ENCODE peak calls at places on chromosomes 6 and 20, in six cellular contexts. B is K562, E is A549, T is uterus, F is tibial nerve, M is Peyer's patch. V is an unnamed sample.

GRCh38 chr6:4662886-4663285 is 113.3 kb upstream of the CDYL start:
- DNase-seq in T (no peak), B (no peak), E (no peak), F (no peak), M (no peak), V (no peak)

GRCh38 chr20:43716123-43716522 is 10.7 kb downstream of the GTSF1L start:
- DNase-seq in T (no peak), B (no peak), E (no peak), M (no peak), F (no peak), V (no peak)

GRCh38 chr20:20366551-20366895 is 1.4 kb upstream of the INSM1 start:
- DNase-seq in F (no peak), T (no peak), B (no peak), E (no peak), M (no peak), V (no peak)

GRCh38 chr6:8131265-8131897 is 29.0 kb upstream of the EEF1E1 start:
- DNase-seq in T (peak; percentile 24), F (peak; percentile 42), M (peak; percentile 61), B (peak; percentile 58), E (peak; percentile 28), V (peak; percentile 45)

GRCh38 chr6:47047479-47048411 is 5.6 kb upstream of the ADGRF1 start:
- DNase-seq in E (peak; percentile 17), B (peak; percentile 35), M (peak; percentile 76), T (peak; percentile 44), F (peak; percentile 74), V (peak; percentile 61)

GRCh38 chr6:79224005-79224404 is 10.5 kb downstream of the HMGN3 start:
- DNase-seq in F (no peak), T (no peak), E (no peak), M (no peak), B (no peak), V (no peak)

GRCh38 chr6:33279971-33280511 is 3.1 kb downstream of the B3GALT4 start:
- DNase-seq in F (no peak), M (no peak), E (peak; percentile 85), T (no peak), B (peak; percentile 77), V (peak; percentile 26)

GRCh38 chr6:24595910-24596525 is 50.0 kb downstream of the KIAA0319 start:
- DNase-seq in T (no peak), F (no peak), B (no peak), M (no peak), E (no peak), V (no peak)

GRCh38 chr6:49499623-49500022 is at the start of gene GLYATL3:
- DNase-seq in E (no peak), F (no peak), M (no peak), B (no peak), T (no peak), V (no peak)

GRCh38 chr20:61842011-61842410 is 223.7 kb downstream of the TAF4 start:
- DNase-seq in T (no peak), E (no peak), F (no peak), B (no peak), M (no peak), V (no peak)

GRCh38 chr20:4167261-4168004 is 152.1 kb upstream of the RNF24 start:
- DNase-seq in M (no peak), B (no peak), T (no peak), E (no peak), F (no peak), V (no peak)

GRCh38 chr6:38273325-38273724 is 366.4 kb downstream of the BTBD9 start:
- DNase-seq in T (no peak), F (no peak), E (no peak), M (no peak), B (no peak), V (no peak)

GRCh38 chr6:157929765-157930319 is 51.8 kb upstream of the SYNJ2 start:
- DNase-seq in B (no peak), E (no peak), M (no peak), T (no peak), F (no peak), V (no peak)

GRCh38 chr6:38387994-38388393 is 251.7 kb downstream of the BTBD9 start:
- DNase-seq in F (peak; percentile 14), E (no peak), T (no peak), B (no peak), M (no peak), V (no peak)

GRCh38 chr6:137861550-137862337 is 5.3 kb upstream of the TNFAIP3 start:
- DNase-seq in T (no peak), M (no peak), B (no peak), F (no peak), E (no peak), V (no peak)

GRCh38 chr6:39887692-39888450 is 46.4 kb downstream of the MOCS1 start:
- DNase-seq in M (peak; percentile 65), B (no peak), T (peak; percentile 86), F (peak; percentile 64), E (no peak), V (peak; percentile 78)

DNA sequence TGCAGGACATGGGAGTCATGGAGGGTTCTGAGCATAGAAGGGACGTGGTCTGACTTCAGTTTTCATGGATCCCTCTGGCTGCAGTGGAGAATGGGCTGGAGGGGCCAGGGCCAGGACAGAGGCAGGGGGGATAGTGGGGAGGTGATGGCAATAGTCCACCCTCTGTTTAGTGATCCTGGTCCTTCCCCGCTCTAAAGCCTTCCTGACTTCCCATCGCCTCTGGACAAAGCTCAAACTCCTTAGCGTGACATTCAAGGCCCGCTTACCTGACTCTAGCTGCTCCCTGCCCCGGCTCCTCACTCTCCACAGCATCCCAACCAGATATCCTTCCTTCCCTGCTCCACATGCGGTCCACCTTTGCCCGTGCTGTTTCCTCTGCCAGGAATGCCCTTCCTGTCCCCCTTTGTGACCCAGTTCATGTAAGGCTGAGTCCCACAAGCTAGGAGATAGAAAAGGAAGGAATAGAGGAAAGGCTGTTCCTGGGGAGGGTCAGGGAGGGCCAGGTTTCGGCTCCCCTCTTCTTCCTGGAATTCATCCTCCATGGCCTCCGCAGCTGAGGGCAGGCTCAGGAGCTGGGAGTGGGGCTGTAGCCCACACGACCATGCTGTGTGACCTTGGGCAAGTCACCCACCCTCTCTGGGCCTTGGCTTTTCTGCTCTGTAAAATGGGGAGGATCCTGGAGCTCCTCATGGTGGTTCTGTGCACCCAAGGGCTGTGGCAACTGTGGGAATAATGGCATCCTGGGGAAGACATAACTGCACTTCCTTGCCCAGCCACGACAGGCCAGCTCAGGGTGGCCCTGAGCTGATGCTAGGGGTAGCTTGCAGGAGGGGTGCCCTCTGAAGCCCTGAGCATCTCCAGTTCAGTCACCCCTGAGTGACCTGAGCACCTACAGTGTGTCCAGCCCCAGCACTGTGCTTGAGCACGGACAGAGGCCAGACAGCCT is 116.1 kb downstream of the CEBPB start:
- DNase-seq in T (no peak), B (no peak), M (no peak), E (no peak), F (no peak), V (no peak)
- TF ChIP-seq POLR2A in T (no peak), B (no peak), M (no peak), E (no peak), F (no peak), V (no peak)

DNA sequence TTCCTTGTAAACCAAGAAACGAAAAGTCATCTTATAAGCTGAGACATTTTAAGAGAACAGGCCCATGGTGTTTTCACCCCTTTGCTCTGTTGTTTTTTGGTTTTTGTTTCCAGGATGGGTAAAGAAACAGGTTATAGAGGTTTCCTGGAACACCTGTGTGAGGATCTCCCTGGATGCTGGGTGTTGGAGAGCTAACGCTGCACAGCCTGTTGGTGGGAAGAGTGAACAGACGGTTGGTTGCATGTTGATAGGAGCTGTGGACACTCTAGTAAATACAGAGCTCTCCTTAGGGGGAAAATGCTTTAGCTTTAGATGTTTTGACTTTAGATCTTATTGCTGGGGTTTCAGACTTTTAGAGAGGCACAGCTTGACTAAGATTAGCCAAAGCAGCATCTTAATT is 235.1 kb downstream of the SOX4 start:
- DNase-seq in M (no peak), T (no peak), B (no peak), F (no peak), E (no peak), V (no peak)
- TF ChIP-seq CTCF in M (no peak), T (no peak), B (no peak), F (no peak), E (no peak), V (no peak)

DNA sequence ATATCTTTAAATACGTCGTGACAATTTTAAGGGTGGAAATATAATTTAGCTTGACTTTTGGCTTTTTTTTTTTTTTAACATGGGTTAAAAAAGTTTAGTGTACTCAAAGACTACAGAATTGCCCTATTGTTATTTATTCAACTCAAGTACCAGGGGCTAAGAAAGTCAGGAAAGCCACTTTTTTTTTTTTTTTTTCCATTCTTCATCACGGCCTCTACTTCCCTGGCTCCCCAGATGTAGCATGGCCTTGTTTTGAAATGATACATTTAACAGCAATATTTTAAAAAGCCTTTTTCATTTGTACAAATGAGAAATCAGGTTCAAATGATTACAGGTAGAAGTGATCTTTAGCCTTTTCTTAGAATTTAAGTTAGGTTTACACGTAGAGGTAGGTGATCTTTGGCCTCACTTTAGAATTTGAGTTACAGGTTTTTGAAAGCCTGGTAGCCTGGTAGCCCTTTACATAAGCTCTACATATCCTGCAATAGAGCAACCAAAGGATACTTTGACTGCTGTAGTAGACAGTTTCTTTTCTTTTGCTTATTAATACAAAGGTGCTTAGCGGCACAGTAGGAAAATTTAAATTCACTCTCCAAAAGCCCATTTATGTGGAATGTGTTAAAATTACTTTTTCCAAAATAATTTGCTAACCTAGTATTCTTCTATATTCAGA is 160.5 kb upstream of the MMS22L start:
- DNase-seq in M (no peak), B (no peak), F (no peak), T (no peak), E (no peak), V (no peak)
- TF ChIP-seq POLR2A in M (no peak), B (no peak), F (no peak), T (no peak), E (no peak), V (no peak)

GRCh38 chr6:1498491-1499113 is 109.2 kb downstream of the FOXF2 start:
- DNase-seq in M (no peak), E (no peak), B (no peak), T (no peak), F (no peak), V (no peak)
- TF ChIP-seq CTCF in M (no peak), E (no peak), B (no peak), T (no peak), F (no peak), V (no peak)

DNA sequence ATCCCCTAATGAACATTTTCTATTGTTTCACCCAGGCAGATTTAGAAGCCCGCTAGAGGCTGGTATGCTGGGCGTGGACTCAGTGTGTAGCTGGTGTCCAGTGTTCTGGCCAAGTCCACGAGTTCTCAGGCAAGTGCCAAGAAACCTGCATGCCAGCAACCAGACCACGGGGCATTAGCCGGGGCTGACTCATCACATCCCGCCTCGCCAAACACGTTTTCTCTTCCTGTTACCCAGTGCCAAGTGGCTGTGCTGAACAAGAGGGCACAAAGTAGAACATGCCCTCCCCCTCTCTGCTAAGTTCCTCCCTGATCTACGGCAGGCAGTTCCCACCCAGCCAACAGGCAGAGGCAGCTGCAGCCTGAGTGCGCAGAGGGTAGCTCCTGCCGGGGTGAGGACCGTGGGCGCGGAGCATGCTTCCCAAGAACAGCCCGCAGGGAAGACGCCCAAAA is 29.6 kb downstream of the RAMACL start:
- DNase-seq in M (peak; percentile 73), F (peak; percentile 72), T (peak; percentile 87), B (no peak), E (peak; percentile 23), V (peak; percentile 91)
- TF ChIP-seq POLR2A in M (no peak), F (peak; percentile 49), T (no peak), B (no peak), E (no peak), V (no peak)

GRCh38 chr6:35624341-35625070 is 64.2 kb downstream of the FKBP5 start:
- DNase-seq in B (no peak), E (no peak), F (no peak), T (no peak), M (no peak), V (no peak)
- TF ChIP-seq CTCF in B (peak; percentile 27), E (peak; percentile 30), F (peak; percentile 14), T (peak; percentile 12), M (peak; percentile 27), V (no peak)